ENCODE peak calls at places on chromosomes 13 and 19, in eight cellular contexts. M is esophagus squamous epithelium, F is heart left ventricle, S is aorta, J is ascending aorta, K is breast epithelium, W is K562, H is endothelial cell of umbilical vein. Q is an unnamed sample.

GRCh38 chr19:49890349-49891311 is 6.1 kb downstream of the IL4I1 start:
- DNase-seq in M (no peak), F (peak; percentile 20), S (no peak), J (no peak), K (no peak), W (peak; percentile 94), H (no peak), Q (peak; percentile 64)

GRCh38 chr13:57630661-57631606 is 610 bp upstream of the PCDH17 start:
- DNase-seq in M (no peak), F (peak; percentile 20), S (no peak), J (peak; percentile 57), K (no peak), W (no peak), H (peak; percentile 50), Q (no peak)

GRCh38 chr13:54614729-54615128 is 1586.1 kb downstream of the OLFM4 start:
- DNase-seq in M (no peak), F (no peak), S (no peak), J (no peak), K (no peak), W (no peak), H (no peak), Q (no peak)

GRCh38 chr19:13172335-13173128 is 22.3 kb downstream of the IER2 start:
- DNase-seq in M (no peak), F (peak; percentile 75), S (peak; percentile 95), J (peak; percentile 95), K (peak; percentile 87), W (peak; percentile 68), H (peak; percentile 83), Q (peak; percentile 68)

GRCh38 chr19:19110410-19111137 is 27.7 kb downstream of the TMEM161A start:
- DNase-seq in M (no peak), F (no peak), S (no peak), J (no peak), K (no peak), W (no peak), H (peak; percentile 31), Q (no peak)

GRCh38 chr13:34346626-34347025 is 528.7 kb downstream of the RFC3 start:
- DNase-seq in M (no peak), F (no peak), S (no peak), J (no peak), K (no peak), W (no peak), H (no peak), Q (no peak)

GRCh38 chr19:44662686-44663085 is 8.6 kb upstream of the CEACAM19 start:
- DNase-seq in M (no peak), F (no peak), S (no peak), J (no peak), K (no peak), W (no peak), H (no peak), Q (no peak)

GRCh38 chr13:99371956-99372355 is 64.8 kb upstream of the GPR183 start:
- DNase-seq in M (no peak), F (no peak), S (no peak), J (no peak), K (no peak), W (no peak), H (no peak), Q (peak; percentile 59)

GRCh38 chr19:11485245-11485837 is 4.5 kb upstream of the ELAVL3 start:
- DNase-seq in M (no peak), F (no peak), S (no peak), J (no peak), K (no peak), W (no peak), H (no peak), Q (no peak)

GRCh38 chr13:42218576-42218975 is 53.4 kb upstream of the AKAP11 start:
- DNase-seq in M (no peak), F (no peak), S (peak; percentile 43), J (no peak), K (no peak), W (no peak), H (no peak), Q (no peak)

GRCh38 chr19:52343548-52343947 is 7.5 kb downstream of the ZNF610 start:
- DNase-seq in M (no peak), F (peak; percentile 50), S (no peak), J (peak; percentile 67), K (peak; percentile 52), W (peak; percentile 65), H (peak; percentile 39), Q (peak; percentile 19)

GRCh38 chr19:17406039-17406886 is 833 bp upstream of the BST2 start:
- DNase-seq in M (no peak), F (no peak), S (no peak), J (no peak), K (no peak), W (peak; percentile 41), H (peak; percentile 41), Q (no peak)

DNA sequence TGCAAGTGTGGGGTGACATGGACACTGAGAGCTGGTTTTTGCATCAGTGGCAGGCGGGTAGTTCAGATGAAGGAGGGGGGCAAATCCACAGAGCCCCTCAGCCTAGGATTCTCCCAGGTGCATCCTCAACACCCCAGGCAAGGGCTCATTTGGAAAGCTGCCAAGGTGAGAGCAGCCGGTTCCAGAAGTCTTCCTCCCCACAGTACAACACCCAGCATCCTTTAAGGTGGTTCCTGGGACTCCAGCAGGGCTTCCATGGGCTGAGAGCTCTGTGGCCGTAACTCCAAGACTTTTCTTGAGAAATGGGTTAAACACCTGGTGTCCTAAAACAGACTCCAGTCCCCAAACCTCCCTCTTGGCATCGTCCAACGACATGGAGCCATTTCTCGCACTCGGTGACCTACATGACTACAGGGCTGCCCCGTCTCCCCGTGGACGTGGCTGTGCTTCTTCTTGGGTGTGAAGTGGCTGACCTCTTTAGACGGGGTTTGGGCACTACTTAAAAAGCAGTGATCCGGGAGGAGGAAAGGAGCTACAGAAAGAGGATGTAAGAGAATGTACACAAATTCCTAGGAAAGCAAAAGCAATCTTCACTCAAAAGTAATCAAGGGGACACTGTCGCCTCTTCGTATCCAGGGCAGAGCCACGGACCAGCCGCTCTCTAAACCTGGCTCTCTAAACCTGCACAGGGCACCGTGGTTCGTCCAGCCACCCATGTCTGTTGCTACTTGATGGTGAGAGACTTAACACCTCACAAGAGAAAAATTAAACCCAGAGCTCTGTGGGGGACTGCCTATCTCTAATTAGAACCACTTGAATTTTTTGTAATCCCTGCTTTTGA is 25.5 kb downstream of the RANBP3 start:
- DNase-seq in M (no peak), F (no peak), S (no peak), J (no peak), K (no peak), W (no peak), H (no peak), Q (no peak)
- H3K4me1 ChIP-seq in M (peaks cover 93% of the 10 kb centered on the region), F (peaks cover 96% of the 10 kb centered on the region), S (no peaks in the 10 kb centered on the region), J (peaks cover 57% of the 10 kb centered on the region), K (no peaks in the 10 kb centered on the region), W (peaks cover 39% of the 10 kb centered on the region), H (peaks cover 41% of the 10 kb centered on the region), Q (peaks cover 67% of the 10 kb centered on the region)

DNA sequence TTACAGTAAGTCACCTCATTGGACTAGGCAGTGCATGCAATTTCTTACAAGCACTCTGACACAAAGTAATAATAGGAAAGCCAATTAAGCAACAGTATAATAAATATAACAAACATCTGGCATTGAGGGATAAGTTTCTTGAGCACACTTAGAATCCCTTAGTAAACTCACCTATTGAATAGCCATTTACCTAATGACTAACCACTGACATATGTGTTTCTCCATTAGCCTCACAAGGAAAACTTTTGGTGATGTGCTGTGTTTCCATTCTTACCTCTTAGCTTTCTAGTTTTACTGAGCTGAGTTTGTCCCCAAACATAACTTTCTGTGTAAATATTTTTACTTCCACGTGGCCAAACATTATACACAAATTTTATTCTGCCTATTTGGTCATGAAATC is 47.4 kb upstream of the PCDH9 start:
- DNase-seq in M (no peak), F (no peak), S (no peak), J (no peak), K (no peak), W (no peak), H (no peak), Q (no peak)
- H3K27ac ChIP-seq in M (no peak overlapping the region), F (no peak overlapping the region), S (no peak overlapping the region), J (no peak overlapping the region), K (no peak overlapping the region), W (no peak overlapping the region), H (no peak overlapping the region), Q (no peak overlapping the region)

DNA sequence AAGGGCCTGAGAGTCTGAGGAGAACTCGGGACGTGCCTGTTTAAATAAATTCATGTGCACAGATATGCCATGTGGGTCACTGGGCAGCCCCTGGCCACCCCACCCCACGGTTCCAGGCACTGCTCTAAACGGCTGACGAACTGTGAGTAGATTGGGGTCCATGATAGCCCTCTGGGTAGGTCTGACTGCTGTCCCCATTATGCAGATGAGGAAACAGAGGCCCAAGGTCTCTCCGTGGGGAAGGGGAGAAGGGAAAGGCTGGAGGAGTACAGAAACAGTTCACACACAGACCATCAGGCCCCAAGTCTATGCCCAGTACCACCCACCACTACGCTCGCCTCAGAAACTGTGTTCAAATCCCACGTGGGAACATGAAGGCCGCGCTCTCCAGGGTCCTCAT is 14.1 kb downstream of the ZNF787 start:
- DNase-seq in M (no peak), F (no peak), S (no peak), J (no peak), K (no peak), W (no peak), H (no peak), Q (no peak)
- H3K4me1 ChIP-seq in M (peaks cover 87% of the 10 kb centered on the region), F (peaks cover 58% of the 10 kb centered on the region), S (no peaks in the 10 kb centered on the region), J (peaks cover 45% of the 10 kb centered on the region), K (peaks cover 5% of the 10 kb centered on the region), W (peaks cover 55% of the 10 kb centered on the region), H (peaks cover 21% of the 10 kb centered on the region), Q (peaks cover 10% of the 10 kb centered on the region)

GRCh38 chr13:98299243-98299953 is 122.3 kb upstream of the RNF113B start:
- DNase-seq in M (no peak), F (no peak), S (no peak), J (no peak), K (no peak), W (no peak), H (no peak), Q (no peak)

GRCh38 chr13:98299954-98300350 is 122.9 kb upstream of the RNF113B start:
- DNase-seq in M (no peak), F (no peak), S (no peak), J (no peak), K (no peak), W (no peak), H (no peak), Q (no peak)

GRCh38 chr13:98298599-98298998 is 121.5 kb upstream of the RNF113B start:
- DNase-seq in M (no peak), F (no peak), S (no peak), J (no peak), K (no peak), W (no peak), H (no peak), Q (no peak)

GRCh38 chr13:98301721-98302120 is 124.7 kb upstream of the RNF113B start:
- DNase-seq in M (no peak), F (no peak), S (no peak), J (no peak), K (no peak), W (no peak), H (no peak), Q (no peak)

GRCh38 chr13:98300956-98301641 is 124.0 kb upstream of the RNF113B start:
- DNase-seq in M (no peak), F (no peak), S (no peak), J (no peak), K (no peak), W (no peak), H (peak; percentile 46), Q (no peak)
- H3K27ac ChIP-seq in M (peak overlapping the region; percentile 44), F (no peak overlapping the region), S (no peak overlapping the region), J (no peak overlapping the region), K (peak overlapping the region; percentile 50), W (no peak overlapping the region), H (no peak overlapping the region), Q (no peak overlapping the region)

DNA sequence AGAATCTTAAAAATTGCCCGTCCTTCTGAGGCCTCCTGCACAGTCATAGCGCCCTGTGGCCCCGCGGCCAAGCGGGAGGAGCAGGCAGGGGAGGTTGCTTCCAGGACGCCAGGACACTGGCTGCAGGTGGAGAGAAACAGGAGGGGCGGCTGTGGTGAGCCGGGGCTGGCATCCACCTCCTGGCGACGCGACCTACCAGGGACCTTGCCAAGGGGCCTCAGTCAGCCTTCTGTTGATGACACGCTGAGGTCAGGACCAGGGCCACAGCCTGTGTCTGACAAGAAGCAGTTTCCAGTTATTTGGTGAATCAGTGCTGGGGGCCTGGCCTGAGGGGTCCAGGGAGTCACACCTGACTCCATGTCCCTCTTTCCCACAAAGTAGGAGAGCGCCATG is 13.3 kb upstream of the MKNK2 start:
- DNase-seq in M (no peak), F (no peak), S (no peak), J (no peak), K (no peak), W (no peak), H (no peak), Q (no peak)
- H3K4me1 ChIP-seq in M (peaks cover 59% of the 10 kb centered on the region), F (peaks cover 36% of the 10 kb centered on the region), S (no peaks in the 10 kb centered on the region), J (peaks cover 22% of the 10 kb centered on the region), K (peaks cover 22% of the 10 kb centered on the region), W (peaks cover 54% of the 10 kb centered on the region), H (peaks cover 24% of the 10 kb centered on the region), Q (peaks cover 24% of the 10 kb centered on the region)

Q was measured in effector memory CD4-positive, alpha-beta T cell.